ENCODE peak calls at places on chromosomes 1 and 21, in six cellular contexts. E is GM23338, G is WTC11, D is H1, K is K562, Z is HepG2. R is an unnamed sample.

GRCh38 chr1:68384872-68385390 is 64.8 kb downstream of the RPE65 start:
- DNase-seq in E (no peak), G (no peak), D (no peak), K (no peak), Z (no peak), R (no peak)

GRCh38 chr1:7629465-7630195 is 141.5 kb upstream of the VAMP3 start:
- DNase-seq in E (no peak), G (no peak), D (no peak), K (peak), Z (no peak), R (no peak)

GRCh38 chr1:5891736-5892135 is 100.5 kb downstream of the NPHP4 start:
- DNase-seq in E (no peak), G (no peak), D (no peak), K (no peak), Z (no peak), R (no peak)

GRCh38 chr1:64811131-64811530 is 66.3 kb downstream of the RAVER2 start:
- DNase-seq in E (no peak), G (no peak), D (no peak), K (no peak), Z (no peak), R (no peak)

GRCh38 chr1:216057080-216057479 is 366.2 kb downstream of the USH2A start:
- DNase-seq in E (no peak), G (no peak), D (no peak), K (no peak), Z (no peak), R (no peak)

GRCh38 chr1:41712687-41713086 is 206.0 kb downstream of the HIVEP3 start:
- DNase-seq in E (no peak), G (no peak), D (no peak), K (no peak), Z (no peak), R (no peak)

GRCh38 chr1:45767035-45767434 is 16.6 kb upstream of the IPP start:
- DNase-seq in E (no peak), G (no peak), D (no peak), K (no peak), Z (no peak), R (no peak)

GRCh38 chr1:236868625-236869467 is 73.8 kb downstream of the MTR start:
- DNase-seq in E (peak), G (peak), D (peak), K (peak), Z (peak), R (peak)

GRCh38 chr1:232865118-232865931 is 60.1 kb downstream of the MAP10 start:
- DNase-seq in E (no peak), G (no peak), D (no peak), K (no peak), Z (no peak), R (no peak)

GRCh38 chr1:8439015-8439702 is 121.2 kb downstream of the SLC45A1 start:
- DNase-seq in E (peak), G (peak), D (no peak), K (peak), Z (peak), R (no peak)

GRCh38 chr1:81876901-81877750 is 76.4 kb downstream of the ADGRL2 start:
- DNase-seq in E (peak), G (no peak), D (no peak), K (no peak), Z (no peak), R (no peak)

GRCh38 chr1:150221552-150221951 is 14.4 kb downstream of the ANP32E start:
- DNase-seq in E (peak), G (no peak), D (no peak), K (no peak), Z (no peak), R (no peak)

GRCh38 chr1:97192872-97193572 is 471.4 kb downstream of the PTBP2 start:
- DNase-seq in E (no peak), G (no peak), D (no peak), K (no peak), Z (no peak), R (no peak)

GRCh38 chr1:1120866-1121563 is 5.1 kb upstream of the C1orf159 start:
- DNase-seq in E (no peak), G (peak), D (no peak), K (no peak), Z (no peak), R (no peak)

GRCh38 chr1:31152181-31152768 is 86.8 kb upstream of the PUM1 start:
- DNase-seq in E (no peak), G (no peak), D (no peak), K (peak), Z (peak), R (no peak)

GRCh38 chr1:98051065-98051675 is 130.3 kb upstream of the DPYD start:
- DNase-seq in E (peak), G (peak), D (no peak), K (peak), Z (peak), R (peak)

GRCh38 chr1:158330390-158330789 is 941 bp downstream of the CD1B start:
- DNase-seq in E (no peak), G (no peak), D (no peak), K (no peak), Z (no peak), R (no peak)

GRCh38 chr1:177932123-177932522 is 37.7 kb downstream of the SEC16B start:
- DNase-seq in E (no peak), G (no peak), D (no peak), K (no peak), Z (no peak), R (no peak)

GRCh38 chr1:16212251-16212961 is at the start of gene ARHGEF19:
- DNase-seq in E (peak), G (peak), D (peak), K (no peak), Z (no peak), R (no peak)

GRCh38 chr1:114094303-114094663 is 59.4 kb downstream of the SYT6 start:
- DNase-seq in E (no peak), G (no peak), D (no peak), K (no peak), Z (no peak), R (no peak)

GRCh38 chr1:67814121-67814772 is 19.0 kb downstream of the GNG12 start:
- DNase-seq in E (no peak), G (no peak), D (no peak), K (no peak), Z (no peak), R (no peak)

GRCh38 chr1:214544791-214545190 is 6.6 kb downstream of the PTPN14 start:
- DNase-seq in E (no peak), G (no peak), D (no peak), K (no peak), Z (no peak), R (no peak)

GRCh38 chr1:29673669-29674624 is 437.6 kb downstream of the PTPRU start:
- DNase-seq in E (no peak), G (no peak), D (no peak), K (no peak), Z (no peak), R (no peak)

GRCh38 chr1:243667591-243667990 is 182.5 kb downstream of the AKT3 start:
- DNase-seq in E (peak), G (peak), D (no peak), K (no peak), Z (no peak), R (peak)

GRCh38 chr1:14765773-14766172 is 167.3 kb downstream of the KAZN start:
- DNase-seq in E (no peak), G (no peak), D (no peak), K (no peak), Z (no peak), R (no peak)

GRCh38 chr1:213268221-213268620 is 217.2 kb downstream of the RPS6KC1 start:
- DNase-seq in E (no peak), G (no peak), D (no peak), K (no peak), Z (no peak), R (no peak)

GRCh38 chr1:190474010-190474409 is 3.7 kb downstream of the BRINP3 start:
- DNase-seq in E (no peak), G (no peak), D (no peak), K (no peak), Z (no peak), R (no peak)

GRCh38 chr21:44935533-44935927 is 4.3 kb upstream of the SLX9 start:
- DNase-seq in E (no peak), G (no peak), D (no peak), K (peak), Z (no peak), R (no peak)

GRCh38 chr1:154478639-154479038 is 23.4 kb upstream of the TDRD10 start:
- DNase-seq in E (peak), G (no peak), D (no peak), K (no peak), Z (peak), R (no peak)

GRCh38 chr1:94821636-94822305 is 1.6 kb downstream of the SLC44A3 start:
- DNase-seq in E (no peak), G (no peak), D (no peak), K (no peak), Z (peak), R (no peak)

GRCh38 chr1:88230126-88230525 is 453.9 kb upstream of the PKN2 start:
- DNase-seq in E (no peak), G (no peak), D (no peak), K (no peak), Z (no peak), R (no peak)

DNA sequence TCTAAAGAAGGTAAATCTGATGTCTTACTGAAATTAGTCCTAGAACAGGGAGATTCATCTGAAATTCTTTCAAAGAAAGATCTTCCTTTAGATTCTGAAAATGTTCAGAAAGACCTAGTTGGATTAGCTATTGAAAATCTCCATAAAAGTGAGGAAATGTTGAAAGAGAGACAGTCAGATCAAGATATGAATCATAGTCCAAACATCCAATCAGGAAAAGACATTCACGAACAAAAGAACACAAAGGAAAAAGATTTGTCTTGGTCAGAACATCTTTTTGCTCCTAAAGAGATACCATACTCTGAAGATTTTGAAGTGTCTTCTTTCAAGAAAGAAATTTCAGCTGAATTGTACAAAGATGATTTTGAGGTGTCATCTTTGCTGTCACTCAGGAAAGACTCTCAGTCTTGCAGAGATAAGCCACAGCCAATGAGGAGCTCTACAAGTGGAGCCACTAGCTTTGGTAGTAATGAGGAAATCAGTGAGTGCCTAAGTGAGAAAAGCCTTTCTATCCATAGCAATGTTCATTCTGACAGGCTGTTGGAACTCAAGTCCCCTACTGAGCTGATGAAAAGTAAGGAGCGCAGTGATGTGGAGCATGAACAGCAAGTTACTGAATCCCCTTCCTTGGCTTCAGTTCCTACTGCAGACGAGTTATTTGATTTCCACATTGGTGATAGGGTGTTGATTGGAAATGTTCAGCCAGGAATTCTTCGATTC is 61.6 kb upstream of the QSOX1 start:
- DNase-seq in E (no peak), G (no peak), D (no peak), K (peak), Z (no peak), R (no peak)
- TF ChIP-seq CREB1 in E (no peak), G (no peak), D (no peak), K (no peak), Z (no peak), R (no peak)

GRCh38 chr1:2826316-2826715 is 24.8 kb upstream of the TTC34 start:
- DNase-seq in E (no peak), G (no peak), D (no peak), K (no peak), Z (no peak), R (no peak)

GRCh38 chr1:2825487-2826189 is 24.1 kb upstream of the TTC34 start:
- DNase-seq in E (no peak), G (no peak), D (no peak), K (no peak), Z (no peak), R (no peak)

GRCh38 chr1:2826736-2827292 is 25.3 kb upstream of the TTC34 start:
- DNase-seq in E (no peak), G (no peak), D (no peak), K (no peak), Z (no peak), R (no peak)

GRCh38 chr1:2823921-2824660 is 22.6 kb upstream of the TTC34 start:
- DNase-seq in E (no peak), G (no peak), D (no peak), K (no peak), Z (no peak), R (no peak)

DNA sequence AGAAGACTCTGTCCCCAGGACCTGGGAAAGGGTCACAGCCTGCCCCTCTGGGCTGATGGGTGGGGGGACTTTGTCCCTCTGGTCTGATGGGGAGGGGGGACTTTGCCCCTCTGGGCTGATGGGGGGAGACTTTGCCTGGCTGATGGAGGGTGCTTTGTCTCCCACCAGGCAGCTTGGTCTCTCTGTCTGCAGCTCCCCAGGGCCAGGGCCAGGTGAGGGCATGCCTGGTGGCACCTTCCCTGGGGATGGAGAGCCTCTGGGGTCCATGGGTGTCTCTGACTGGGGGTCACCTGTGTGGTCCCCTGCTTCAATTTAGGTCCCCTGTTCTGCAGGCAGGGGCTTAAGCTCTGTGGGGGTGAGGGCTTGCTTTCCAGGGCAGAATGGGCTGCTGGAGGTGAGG is 23.5 kb upstream of the TTC34 start:
- DNase-seq in E (no peak), G (no peak), D (no peak), K (no peak), Z (no peak), R (no peak)
- TF ChIP-seq CREB1 in E (no peak), G (no peak), D (no peak), K (no peak), Z (no peak), R (no peak)

DNA sequence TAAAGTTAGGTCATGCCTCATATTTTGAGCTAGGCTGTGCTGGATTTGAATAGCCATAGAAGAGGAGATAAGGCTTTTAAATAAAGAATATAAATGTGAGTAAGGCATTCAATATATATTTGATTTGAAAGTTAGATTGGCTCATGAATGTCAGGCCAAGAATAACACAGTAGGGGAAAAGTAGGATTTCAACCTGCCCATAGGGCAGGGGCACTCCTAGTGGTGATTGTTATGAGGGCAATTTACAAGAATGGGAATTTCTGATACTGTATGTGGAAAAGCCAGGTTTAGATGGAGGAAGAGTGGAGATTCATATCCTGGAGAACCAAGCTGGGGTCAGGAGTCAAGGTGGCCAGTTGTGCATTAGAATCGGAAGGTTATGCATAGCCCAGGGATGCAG is 74.9 kb downstream of the DNAH14 start:
- DNase-seq in E (peak), G (no peak), D (no peak), K (no peak), Z (no peak), R (no peak)
- TF ChIP-seq CREB1 in E (no peak), G (no peak), D (no peak), K (no peak), Z (no peak), R (no peak)

GRCh38 chr1:209323743-209324142 is 259.8 kb upstream of the CAMK1G start:
- DNase-seq in E (no peak), G (no peak), D (no peak), K (no peak), Z (no peak), R (no peak)
- TF ChIP-seq CREB1 in E (no peak), G (no peak), D (no peak), K (no peak), Z (no peak), R (no peak)

DNA sequence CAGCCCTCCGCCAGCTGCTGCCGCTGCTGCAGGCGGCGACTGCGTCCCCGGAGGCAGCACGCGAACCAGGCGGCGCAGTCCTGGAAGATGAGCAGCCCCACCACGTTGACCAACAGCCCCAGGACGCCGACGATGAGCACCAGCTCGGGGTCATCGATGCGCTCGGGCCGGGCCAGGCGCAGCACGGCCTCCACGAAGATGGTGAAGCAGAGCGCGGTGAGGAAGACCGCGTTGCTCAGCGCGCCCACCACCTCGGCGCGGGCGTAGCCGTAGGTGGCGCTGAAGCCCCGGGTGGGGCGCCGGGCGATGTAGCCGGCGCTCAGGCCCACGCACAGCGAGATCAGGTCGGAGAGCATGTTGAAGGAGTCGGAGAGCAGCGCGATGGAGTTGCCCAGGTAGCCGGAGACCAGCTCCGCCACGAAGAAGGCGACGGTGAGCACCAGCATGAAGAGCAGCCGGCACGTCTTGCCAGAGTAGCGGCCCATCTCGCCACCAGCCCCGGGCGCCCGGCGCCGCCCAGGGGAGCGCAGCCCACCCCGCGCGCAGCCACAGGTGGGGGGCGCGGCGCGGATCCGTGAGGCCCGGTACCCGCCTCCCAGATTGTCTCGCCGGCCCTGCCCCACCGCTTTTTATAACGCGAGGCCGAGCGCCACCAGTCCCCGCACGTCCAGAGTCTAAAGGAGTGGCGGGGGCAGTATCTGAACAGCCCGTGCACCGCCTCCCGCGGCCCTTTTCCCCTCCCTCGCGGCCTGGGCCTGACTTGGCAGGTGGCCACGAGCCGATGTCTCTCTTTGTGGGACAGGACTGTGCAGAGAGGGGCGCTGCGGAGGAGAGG is at the start of gene SLC30A10:
- DNase-seq in E (peak), G (peak), D (no peak), K (peak), Z (peak), R (no peak)
- TF ChIP-seq CREB1 in E (no peak), G (no peak), D (peak), K (peak), Z (peak), R (no peak)

DNA sequence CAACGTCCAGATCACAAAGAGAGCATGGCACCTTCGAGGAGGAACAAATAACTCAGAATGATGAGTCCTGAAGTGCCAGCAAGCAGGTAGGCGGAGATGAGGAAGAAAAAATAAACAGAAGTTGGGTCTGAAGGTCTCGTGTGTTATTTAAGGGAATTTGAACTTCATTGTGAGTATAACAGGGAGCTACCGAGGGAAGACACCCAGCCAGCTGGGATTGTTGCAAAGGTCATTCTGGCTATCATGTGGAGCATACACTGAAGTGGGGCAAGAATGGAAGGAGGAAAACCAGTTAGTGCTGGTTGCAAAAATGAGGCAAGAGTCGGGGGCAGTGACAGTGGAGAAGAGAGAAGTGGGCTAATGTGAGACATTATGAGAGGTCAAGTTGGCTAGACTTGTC is 53.6 kb upstream of the RAP1A start:
- DNase-seq in E (no peak), G (no peak), D (no peak), K (no peak), Z (peak), R (no peak)
- TF ChIP-seq CREB1 in E (no peak), G (no peak), D (no peak), K (no peak), Z (no peak), R (no peak)

GRCh38 chr1:204350857-204351573 is 8.7 kb downstream of the PLEKHA6 start:
- DNase-seq in E (peak), G (peak), D (no peak), K (peak), Z (no peak), R (no peak)
- TF ChIP-seq CREB1 in E (no peak), G (no peak), D (no peak), K (no peak), Z (no peak), R (no peak)

DNA sequence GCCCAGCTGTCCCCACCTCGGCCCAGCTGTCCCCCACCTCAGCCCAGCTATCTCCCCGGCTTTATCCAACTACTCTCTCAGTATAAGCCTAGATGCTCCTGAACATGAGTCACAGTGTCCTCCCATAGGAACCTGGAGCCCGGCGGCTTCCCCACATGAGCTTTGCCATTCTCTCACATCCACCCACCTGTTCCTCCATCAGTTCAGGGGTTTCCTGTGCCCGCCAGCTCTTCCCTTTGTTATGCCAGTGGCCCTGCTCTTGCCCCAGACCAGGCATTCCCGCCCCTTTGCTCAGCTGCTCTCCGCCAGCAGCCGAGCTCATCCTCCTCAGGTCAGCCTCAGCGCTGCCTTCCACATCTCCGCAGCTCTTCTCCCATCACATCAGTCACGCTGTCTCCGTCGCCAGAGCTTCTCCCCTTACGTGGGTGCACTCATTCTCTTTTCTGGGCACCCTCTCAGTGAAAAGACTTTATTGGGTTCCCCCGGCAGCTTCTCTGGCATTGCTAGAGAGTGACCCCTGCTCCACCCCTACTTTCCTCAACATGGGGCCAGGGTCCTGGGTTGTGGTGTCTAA is 89.5 kb upstream of the CSF3R start:
- DNase-seq in E (peak), G (no peak), D (no peak), K (no peak), Z (no peak), R (no peak)
- TF ChIP-seq CREB1 in E (no peak), G (no peak), D (no peak), K (no peak), Z (no peak), R (no peak)